ENCODE peak calls at places on chromosome 4, in ten cellular contexts. S is GM12865, W is dorsolateral prefrontal cortex, M is H9, X is esophagus squamous epithelium, F is tibial artery, I is right lobe of liver, U is astrocyte of the spinal cord, L is choroid plexus epithelial cell, K is lung. Q is an unnamed sample.
A peak's percentile ranks its signal among the peaks of the same experiment; 100 is the strongest.

GRCh38 chr4:142696334-142697122 is 149.6 kb downstream of the INPP4B start:
- DNase-seq in M (no peak), U (no peak), F (no peak), S (no peak), I (no peak), X (no peak), K (no peak), W (no peak), L (no peak), Q (no peak)

GRCh38 chr4:108036252-108036651 is 46.6 kb downstream of the HADH start:
- DNase-seq in U (no peak), X (no peak), I (no peak), M (no peak), F (no peak), W (no peak), S (peak; percentile 89), K (no peak), L (no peak), Q (no peak)

GRCh38 chr4:146244496-146244895 is 30.2 kb downstream of the REELD1 start:
- DNase-seq in W (no peak), I (no peak), L (no peak), M (no peak), K (no peak), X (no peak), S (no peak), U (no peak), F (no peak), Q (no peak)

GRCh38 chr4:73843369-73843768 is 6.9 kb downstream of the CXCL6 start:
- DNase-seq in U (no peak), W (no peak), X (no peak), K (no peak), M (no peak), I (no peak), S (no peak), F (no peak), L (peak; percentile 31), Q (no peak)

GRCh38 chr4:114606240-114606639 is 7.6 kb downstream of the UGT8 start:
- DNase-seq in W (no peak), F (no peak), I (no peak), X (no peak), L (no peak), K (no peak), S (no peak), M (peak; percentile 40), U (no peak), Q (no peak)

GRCh38 chr4:10019521-10020051 is 1.7 kb downstream of the SLC2A9 start:
- DNase-seq in I (peak; percentile 96), M (no peak), F (no peak), S (no peak), K (no peak), U (no peak), X (no peak), W (no peak), L (no peak), Q (no peak)

GRCh38 chr4:185534850-185535761 is at the start of gene PDLIM3:
- DNase-seq in X (no peak), S (no peak), I (peak; percentile 54), L (no peak), W (peak; percentile 45), U (peak; percentile 34), M (peak; percentile 74), K (peak; percentile 42), F (peak; percentile 91), Q (no peak)

GRCh38 chr4:2067446-2068197 is 8.5 kb downstream of the NAT8L start:
- DNase-seq in U (no peak), M (no peak), F (peak; percentile 53), X (no peak), W (no peak), K (no peak), I (no peak), L (no peak), S (no peak), Q (no peak)

GRCh38 chr4:151994429-151994828 is 233.6 kb upstream of the GATB start:
- DNase-seq in I (no peak), F (no peak), S (no peak), X (no peak), M (no peak), U (no peak), W (no peak), K (no peak), L (no peak), Q (no peak)
- TF ChIP-seq CTCF in I (no peak), F (no peak), S (no peak), X (no peak), M (no peak), U (no peak), W (no peak), K (no peak), L (no peak), Q (no peak)

GRCh38 chr4:41963105-41963504 is 18.5 kb upstream of the DCAF4L1 start:
- DNase-seq in U (peak; percentile 30), L (peak; percentile 50), M (no peak), K (no peak), I (no peak), X (no peak), F (no peak), S (peak; percentile 12), W (no peak), Q (no peak)
- TF ChIP-seq CTCF in U (peak; percentile 53), L (peak; percentile 51), M (peak; percentile 69), K (no peak), I (peak; percentile 44), X (peak; percentile 21), F (no peak), S (peak; percentile 17), W (peak; percentile 41), Q (peak; percentile 69)

GRCh38 chr4:5020341-5020740 is 1.1 kb upstream of the CYTL1 start:
- DNase-seq in S (no peak), K (no peak), U (no peak), X (no peak), M (no peak), I (no peak), F (no peak), L (no peak), W (no peak), Q (no peak)

GRCh38 chr4:5019274-5019673 is at the start of gene CYTL1:
- DNase-seq in U (no peak), L (no peak), W (no peak), K (no peak), S (no peak), I (no peak), M (peak; percentile 73), X (no peak), F (no peak), Q (no peak)

GRCh38 chr4:5019796-5020195 is 538 bp upstream of the CYTL1 start:
- DNase-seq in L (no peak), W (no peak), S (no peak), F (no peak), U (no peak), I (no peak), K (no peak), X (no peak), M (peak; percentile 38), Q (no peak)

GRCh38 chr4:5018603-5019002 is 655 bp downstream of the CYTL1 start:
- DNase-seq in W (no peak), I (no peak), U (no peak), K (no peak), F (no peak), S (no peak), L (no peak), X (no peak), M (peak; percentile 31), Q (no peak)

DNA sequence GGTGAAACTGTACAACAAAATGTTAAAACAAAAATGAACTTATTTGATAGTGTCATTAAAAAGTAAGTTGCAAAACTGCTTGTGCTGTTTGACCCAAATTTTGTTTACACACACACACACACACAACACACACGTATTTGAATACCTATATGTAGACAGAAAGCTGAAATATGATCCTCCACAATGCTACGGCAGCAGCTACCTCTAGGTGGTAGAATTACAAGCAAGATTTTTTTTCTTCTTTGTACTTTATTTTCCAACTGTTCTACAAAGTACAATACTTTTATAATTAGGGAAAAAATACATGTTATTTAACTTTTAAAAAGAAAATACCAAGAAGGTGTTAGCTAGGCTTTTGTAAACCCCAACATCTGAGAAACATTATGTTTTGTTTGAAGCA is 1.2 kb downstream of the CYTL1 start:
- DNase-seq in X (no peak), L (peak; percentile 48), M (peak; percentile 4), F (no peak), K (no peak), S (no peak), I (no peak), U (peak; percentile 22), W (no peak), Q (no peak)
- TF ChIP-seq CTCF in X (no peak), L (peak; percentile 45), M (no peak), F (no peak), K (no peak), S (no peak), I (no peak), U (peak; percentile 33), W (no peak), Q (peak; percentile 54)

DNA sequence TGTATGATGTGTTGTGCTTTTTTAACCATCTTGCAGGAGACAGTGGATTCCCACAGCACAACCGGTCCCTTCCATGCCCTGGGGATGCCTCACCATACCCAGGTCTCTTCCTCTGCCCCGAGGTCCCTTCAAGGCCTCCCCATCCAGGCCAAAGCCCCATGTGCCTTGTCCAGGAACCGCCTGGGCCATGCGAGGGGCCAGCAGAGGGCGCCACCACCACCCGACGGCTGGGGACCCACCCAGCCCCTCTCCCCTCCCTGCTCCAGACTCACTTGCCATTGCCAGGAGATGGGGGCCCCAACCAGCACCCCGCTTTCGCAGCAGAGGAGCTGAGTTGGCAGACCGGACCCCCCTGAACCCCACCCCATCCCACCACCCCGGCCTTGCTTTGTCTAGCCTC is 485.5 kb downstream of the TRAM1L1 start:
- DNase-seq in F (no peak), K (no peak), I (no peak), W (no peak), S (peak; percentile 32), X (no peak), U (no peak), M (peak; percentile 74), L (no peak), Q (no peak)
- TF ChIP-seq CTCF in F (no peak), K (no peak), I (no peak), W (no peak), S (peak; percentile 56), X (no peak), U (no peak), M (peak; percentile 72), L (no peak), Q (peak; percentile 36)

DNA sequence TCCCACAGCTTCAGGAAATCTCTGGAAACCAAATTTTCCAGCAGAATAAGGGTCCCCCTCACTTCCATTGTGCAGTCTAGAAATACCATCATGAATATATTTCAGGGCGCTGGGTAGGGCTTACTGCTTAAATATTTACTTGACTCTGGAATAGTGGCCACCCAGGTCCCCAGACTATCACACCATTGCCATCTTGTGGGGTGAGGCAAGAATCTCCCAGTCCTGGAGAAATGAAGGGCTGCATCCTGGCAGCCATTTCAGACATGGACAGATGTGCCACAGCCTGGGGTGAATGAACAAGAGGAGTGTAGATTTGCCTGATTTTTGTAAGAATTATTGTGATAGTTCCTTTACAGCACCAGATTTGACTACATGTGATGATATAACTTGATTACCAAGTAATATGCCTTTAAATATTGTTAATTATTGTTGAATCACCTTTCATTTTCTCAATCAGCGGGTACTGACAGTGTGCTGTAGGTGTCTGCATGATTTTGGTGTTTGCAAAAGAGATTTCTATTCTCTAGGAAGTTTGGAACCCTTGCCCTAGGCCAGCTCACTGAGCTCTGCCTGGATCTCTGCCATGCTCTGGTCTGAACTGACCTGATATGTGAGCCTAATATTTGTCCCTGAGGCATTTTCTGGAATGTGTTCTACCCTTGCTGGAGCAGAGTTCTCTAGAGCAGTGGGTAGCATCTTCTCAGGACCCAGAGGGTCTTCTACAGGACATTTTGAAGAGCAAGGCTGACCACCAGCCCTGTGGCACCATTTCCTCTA is 183.4 kb downstream of the KIT start:
- DNase-seq in U (peak; percentile 12), L (peak; percentile 26), W (no peak), K (no peak), M (no peak), F (no peak), I (no peak), S (peak; percentile 18), X (no peak), Q (no peak)
- TF ChIP-seq CTCF in U (peak; percentile 24), L (peak; percentile 25), W (no peak), K (no peak), M (peak; percentile 39), F (no peak), I (no peak), S (no peak), X (peak; percentile 12), Q (peak; percentile 25)